ENCODE peak calls at places on chromosomes 3 and 15, in nine cellular contexts. J is KG1; B is endodermal cell; D is Kasumi-1; Z is MCF 10A; O is activated naive CD8-positive, alpha-beta T cell treated with anti-CD3 and anti-CD28 coated beads, Interleukin-2, amount 50 U/mL, for 16 hours; H is NCI-H1105 treated with DMSO at 0.1 percent for 48 hours; T is stimulated activated CD4-positive, alpha-beta T cell treated with anti-CD3 and anti-CD28 coated beads, TNF-alpha, amount 100 ng/mL, for 4 hours; M is NCI-H2081. S is an unnamed sample.

GRCh38 chr3:69033470-69033869 is 18.7 kb downstream of the TMF1 start:
- DNase-seq in J (no peak), Z (no peak), B (no peak), M (no peak), O (no peak), T (no peak), D (no peak), H (no peak), S (no peak)

GRCh38 chr3:32780735-32781210 is 37.0 kb upstream of the TRIM71 start:
- DNase-seq in T (no peak), D (peak), Z (peak), M (peak), B (peak), J (no peak), O (no peak), H (no peak), S (peak)

GRCh38 chr3:18079739-18080138 is 337.3 kb upstream of the TBC1D5 start:
- DNase-seq in B (no peak), J (no peak), H (no peak), O (no peak), M (no peak), Z (peak), D (peak), T (no peak), S (no peak)

GRCh38 chr3:173217127-173217526 is 76.1 kb upstream of the SPATA16 start:
- DNase-seq in J (no peak), Z (no peak), D (no peak), B (no peak), M (no peak), O (no peak), T (no peak), H (no peak), S (no peak)

GRCh38 chr3:55885721-55886120 is 398.6 kb upstream of the WNT5A start:
- DNase-seq in D (no peak), Z (peak), B (no peak), H (peak), T (no peak), J (no peak), O (no peak), M (no peak), S (no peak)

GRCh38 chr3:68893600-68894239 is 38.6 kb downstream of the TAFA4 start:
- DNase-seq in O (no peak), D (peak), Z (peak), M (peak), B (no peak), H (peak), T (no peak), J (no peak), S (no peak)

GRCh38 chr3:39383190-39383912 is at the start of gene SLC25A38:
- DNase-seq in Z (peak), O (peak), B (peak), J (no peak), H (no peak), T (peak), D (no peak), M (no peak), S (peak)

GRCh38 chr3:20240154-20240883 is 54.3 kb upstream of the SGO1 start:
- DNase-seq in D (no peak), M (no peak), Z (no peak), O (no peak), B (no peak), J (no peak), T (no peak), H (no peak), S (no peak)

GRCh38 chr15:31312220-31312619 is 14.4 kb upstream of the KLF13 start:
- DNase-seq in J (no peak), T (no peak), M (no peak), D (no peak), B (peak), Z (no peak), H (no peak), O (no peak), S (no peak)

GRCh38 chr15:67796196-67796699 is 29.1 kb upstream of the SKOR1 start:
- DNase-seq in M (no peak), J (no peak), H (no peak), Z (no peak), O (no peak), T (no peak), B (no peak), D (no peak), S (no peak)

GRCh38 chr3:118946449-118946848 is 88.2 kb downstream of the IGSF11 start:
- DNase-seq in D (no peak), T (no peak), O (no peak), H (no peak), J (no peak), B (no peak), Z (no peak), M (no peak), S (no peak)

GRCh38 chr15:44662478-44663409 is 718 bp downstream of the SPG11 start:
- DNase-seq in O (peak), Z (peak), J (peak), H (peak), T (peak), B (peak), M (peak), D (peak), S (peak)

GRCh38 chr3:62142696-62143095 is 230.7 kb downstream of the FEZF2 start:
- DNase-seq in H (no peak), T (no peak), J (no peak), B (peak), Z (no peak), M (no peak), D (no peak), O (no peak), S (no peak)

GRCh38 chr3:18987862-18988447 is 160.4 kb upstream of the KCNH8 start:
- DNase-seq in H (peak), M (no peak), O (no peak), Z (peak), D (no peak), T (no peak), J (no peak), B (no peak), S (no peak)

GRCh38 chr3:136193273-136194043 is 2.7 kb downstream of the MSL2 start:
- DNase-seq in T (no peak), H (peak), Z (peak), J (no peak), D (peak), O (no peak), M (no peak), B (no peak), S (no peak)

GRCh38 chr15:62075595-62076279 is 9.0 kb downstream of the C2CD4A start:
- DNase-seq in O (no peak), T (no peak), D (no peak), H (peak), B (no peak), J (no peak), M (no peak), Z (peak), S (no peak)

GRCh38 chr3:29481249-29481648 is 200.4 kb downstream of the RBMS3 start:
- DNase-seq in M (no peak), T (no peak), D (no peak), O (no peak), B (no peak), J (no peak), Z (no peak), H (no peak), S (no peak)

GRCh38 chr15:95655089-95655488 is 675.4 kb upstream of the NR2F2 start:
- DNase-seq in Z (no peak), H (no peak), B (no peak), J (no peak), O (no peak), D (no peak), T (no peak), M (no peak), S (no peak)

GRCh38 chr15:39934415-39935044 is 615 bp downstream of the EIF2AK4 start:
- DNase-seq in H (no peak), D (peak), Z (no peak), M (no peak), T (no peak), O (no peak), B (no peak), J (no peak), S (no peak)

GRCh38 chr3:40845447-40845846 is 320.7 kb downstream of the ZNF621 start:
- DNase-seq in M (no peak), H (no peak), Z (peak), J (no peak), T (no peak), D (no peak), B (no peak), O (no peak), S (no peak)

GRCh38 chr3:42511196-42511595 is 8.8 kb downstream of the VIPR1 start:
- DNase-seq in T (no peak), B (no peak), J (no peak), O (no peak), M (no peak), H (no peak), D (no peak), Z (no peak), S (no peak)

GRCh38 chr15:68298882-68299381 is 21.4 kb downstream of the FEM1B start:
- DNase-seq in J (no peak), M (no peak), T (no peak), D (no peak), O (no peak), Z (no peak), H (no peak), B (no peak), S (no peak)

GRCh38 chr3:152961323-152961722 is 126.4 kb downstream of the P2RY1 start:
- DNase-seq in H (peak), D (peak), T (no peak), B (no peak), M (no peak), O (no peak), Z (peak), J (no peak), S (no peak)

GRCh38 chr15:43930079-43930478 is 103.3 kb downstream of the WDR76 start:
- DNase-seq in T (no peak), B (peak), H (no peak), D (no peak), J (no peak), M (no peak), Z (peak), O (no peak), S (no peak)

GRCh38 chr3:66592927-66593625 is 92.3 kb upstream of the LRIG1 start:
- DNase-seq in J (no peak), T (no peak), M (no peak), O (no peak), B (peak), D (no peak), Z (no peak), H (no peak), S (no peak)

GRCh38 chr3:39185959-39186691 is 6.3 kb downstream of the XIRP1 start:
- DNase-seq in B (no peak), J (no peak), T (no peak), Z (no peak), D (no peak), M (no peak), O (no peak), H (no peak), S (no peak)

GRCh38 chr3:61848885-61849284 is 287.5 kb downstream of the PTPRG start:
- DNase-seq in M (no peak), D (peak), J (no peak), H (no peak), Z (peak), O (no peak), B (peak), T (no peak), S (no peak)

GRCh38 chr15:27530994-27531393 is 560.0 kb downstream of the GABRG3 start:
- DNase-seq in H (no peak), O (no peak), J (no peak), Z (no peak), T (no peak), M (no peak), D (no peak), B (no peak), S (no peak)

GRCh38 chr15:31270767-31271166 is 55.9 kb upstream of the KLF13 start:
- DNase-seq in Z (no peak), O (no peak), D (peak), H (no peak), M (no peak), J (no peak), B (peak), T (no peak), S (peak)

GRCh38 chr15:52680041-52680391 is 828 bp upstream of the ATOSA start:
- DNase-seq in M (no peak), B (no peak), H (no peak), Z (peak), D (no peak), T (no peak), O (no peak), J (no peak), S (no peak)

GRCh38 chr3:136414476-136414875 is 164.3 kb downstream of the PCCB start:
- DNase-seq in O (no peak), M (no peak), T (no peak), J (no peak), Z (no peak), B (no peak), D (no peak), H (no peak), S (no peak)

GRCh38 chr3:11820540-11821041 is 26.1 kb downstream of the TAMM41 start:
- DNase-seq in H (no peak), D (no peak), J (no peak), B (peak), Z (peak), O (no peak), M (no peak), T (no peak), S (no peak)

GRCh38 chr3:120171134-120171863 is 77.1 kb upstream of the GSK3B start:
- DNase-seq in T (no peak), O (no peak), B (no peak), J (no peak), Z (no peak), M (no peak), D (no peak), H (no peak), S (no peak)

GRCh38 chr3:48268381-48268935 is 27.6 kb downstream of the ZNF589 start:
- DNase-seq in J (no peak), O (peak), M (no peak), B (no peak), T (peak), Z (peak), D (no peak), H (no peak), S (no peak)

GRCh38 chr3:148158210-148158609 is 539.5 kb upstream of the AGTR1 start:
- DNase-seq in D (peak), O (no peak), M (no peak), Z (peak), T (no peak), B (no peak), J (no peak), H (no peak), S (no peak)

GRCh38 chr3:57145852-57146251 is 19.3 kb downstream of the IL17RD start:
- DNase-seq in D (no peak), J (no peak), H (no peak), O (no peak), M (no peak), B (peak), Z (no peak), T (no peak), S (no peak)

GRCh38 chr3:31621314-31621713 is 88.6 kb downstream of the STT3B start:
- DNase-seq in M (no peak), T (no peak), J (no peak), D (no peak), Z (no peak), B (no peak), H (no peak), O (no peak), S (no peak)

GRCh38 chr3:142263126-142263525 is 37.7 kb upstream of the GK5 start:
- DNase-seq in O (no peak), T (no peak), Z (no peak), J (no peak), B (no peak), M (no peak), H (no peak), D (no peak), S (no peak)

GRCh38 chr3:183261103-183261502 is 8.1 kb downstream of the B3GNT5 start:
- DNase-seq in M (no peak), J (no peak), H (no peak), T (no peak), O (no peak), Z (no peak), D (no peak), B (no peak), S (no peak)

S was measured in left lung.